ENCODE peak calls at places on chromosomes 6 and 20, in six cellular contexts. Z is tibial artery, R is breast epithelium, S is Peyer's patch, E is stomach, N is heart left ventricle. X is an unnamed sample.
A peak's percentile ranks its signal among the peaks of the same experiment; 100 is the strongest.

GRCh38 chr6:166814386-166814785 is 142.0 kb downstream of the RNASET2 start:
- DNase-seq in E (no peak), Z (peak; percentile 46), R (no peak), S (no peak), N (no peak), X (no peak)

GRCh38 chr20:41308290-41308691 is 9.2 kb downstream of the ZHX3 start:
- DNase-seq in R (no peak), Z (no peak), N (no peak), E (no peak), S (no peak), X (no peak)

GRCh38 chr6:152091851-152092341 is 284.4 kb downstream of the ESR1 start:
- DNase-seq in Z (no peak), N (no peak), E (no peak), S (no peak), R (no peak), X (no peak)

GRCh38 chr20:53763707-53764415 is 170.2 kb upstream of the ZNF217 start:
- DNase-seq in N (no peak), S (peak; percentile 48), E (peak; percentile 67), Z (no peak), R (no peak), X (no peak)

GRCh38 chr6:101445527-101445926 is 52.0 kb downstream of the GRIK2 start:
- DNase-seq in N (no peak), E (no peak), Z (no peak), S (no peak), R (no peak), X (no peak)

GRCh38 chr6:38588631-38589366 is 50.9 kb downstream of the BTBD9 start:
- DNase-seq in R (no peak), Z (no peak), S (no peak), E (no peak), N (no peak), X (no peak)

GRCh38 chr20:33753763-33754162 is 22.0 kb downstream of the ZNF341 start:
- DNase-seq in Z (no peak), S (no peak), E (no peak), N (no peak), R (no peak), X (no peak)

GRCh38 chr20:25014816-25015215 is 22.3 kb upstream of the APMAP start:
- DNase-seq in S (peak; percentile 42), N (peak; percentile 12), E (peak; percentile 24), Z (peak; percentile 54), R (no peak), X (no peak)

GRCh38 chr6:163626073-163626867 is 211.8 kb downstream of the QKI start:
- DNase-seq in Z (peak; percentile 31), E (no peak), R (no peak), S (no peak), N (no peak), X (no peak)

GRCh38 chr6:41559655-41560439 is 13.7 kb downstream of the FOXP4 start:
- DNase-seq in R (no peak), E (no peak), S (no peak), N (no peak), Z (no peak), X (no peak)
- H3K4me3 ChIP-seq in R (peak overlapping the region; percentile 42), E (peak overlapping the region; percentile 51), S (peak overlapping the region; percentile 48), N (peak overlapping the region; percentile 27), Z (no peak overlapping the region), X (no peak overlapping the region)

DNA sequence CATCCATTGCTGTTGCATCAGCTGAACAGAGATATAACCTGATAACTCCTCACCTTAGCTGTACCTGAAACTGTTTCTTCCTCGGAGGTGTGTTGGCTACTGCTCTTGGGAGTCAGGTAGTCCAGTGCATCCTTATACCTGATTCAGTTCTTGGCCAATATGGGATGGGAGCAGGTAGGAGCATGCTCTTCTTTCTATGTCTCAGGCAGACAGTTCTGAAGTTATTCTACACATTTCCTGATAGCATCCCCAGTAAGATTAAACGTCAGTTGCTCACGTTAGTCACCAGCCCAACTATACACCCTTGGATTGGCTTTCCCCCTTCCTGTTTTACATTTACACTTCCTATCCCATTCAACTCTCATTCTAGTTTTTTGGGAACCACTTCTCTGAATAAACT is 244.3 kb upstream of the FLRT3 start:
- DNase-seq in S (no peak), E (no peak), R (no peak), Z (no peak), N (no peak), X (no peak)
- TF ChIP-seq CTCF in S (no peak), E (no peak), R (no peak), Z (no peak), N (no peak), X (no peak)

DNA sequence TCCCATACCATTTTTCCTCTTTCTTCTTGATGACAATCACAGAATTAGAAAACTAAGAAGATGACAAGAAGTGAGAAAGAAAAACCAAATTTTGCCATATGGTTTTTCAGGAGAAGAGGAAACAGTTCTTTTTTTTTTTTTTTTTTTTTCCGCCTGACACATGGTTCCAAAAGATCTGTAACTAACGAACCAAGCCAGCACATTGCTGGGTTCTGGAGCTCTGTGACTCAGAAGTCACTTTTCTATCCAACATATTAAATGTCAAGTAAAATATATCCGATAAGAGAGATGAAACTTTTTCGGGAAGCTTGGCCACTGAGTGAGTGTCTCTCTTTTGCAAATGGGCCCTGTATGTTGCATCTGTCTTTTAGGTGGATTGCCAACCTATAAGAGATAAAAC is 4.7 kb downstream of the METTL24 start:
- DNase-seq in Z (no peak), S (no peak), E (no peak), R (no peak), N (no peak), X (no peak)
- H3K4me1 ChIP-seq in Z (peaks cover 24% of the 10 kb centered on the region), S (no peaks in the 10 kb centered on the region), E (peaks cover 6% of the 10 kb centered on the region), R (no peaks in the 10 kb centered on the region), N (peaks cover 5% of the 10 kb centered on the region), X (peaks cover 11% of the 10 kb centered on the region)

GRCh38 chr6:52576392-52577021 is 353 bp downstream of the TRAM2 start:
- DNase-seq in E (peak; percentile 54), S (peak; percentile 87), Z (peak; percentile 84), R (peak; percentile 30), N (peak; percentile 61), X (peak; percentile 60)
- H3K4me3 ChIP-seq in E (peak overlapping the region; percentile 91), S (peak overlapping the region; percentile 87), Z (peak overlapping the region; percentile 70), R (peak overlapping the region; percentile 92), N (peak overlapping the region; percentile 55), X (peak overlapping the region; percentile 66)

GRCh38 chr6:50145125-50145524 is 95.4 kb upstream of the DEFB112 start:
- DNase-seq in S (no peak), R (no peak), N (no peak), Z (no peak), E (no peak), X (no peak)
- TF ChIP-seq CTCF in S (no peak), R (no peak), N (no peak), Z (no peak), E (peak; percentile 16), X (no peak)

GRCh38 chr6:139282684-139283083 is 9.1 kb downstream of the TXLNB start:
- DNase-seq in E (no peak), N (no peak), R (no peak), Z (no peak), S (no peak), X (no peak)

GRCh38 chr6:139277161-139277560 is 14.6 kb downstream of the TXLNB start:
- DNase-seq in Z (no peak), S (no peak), E (no peak), N (no peak), R (no peak), X (no peak)

DNA sequence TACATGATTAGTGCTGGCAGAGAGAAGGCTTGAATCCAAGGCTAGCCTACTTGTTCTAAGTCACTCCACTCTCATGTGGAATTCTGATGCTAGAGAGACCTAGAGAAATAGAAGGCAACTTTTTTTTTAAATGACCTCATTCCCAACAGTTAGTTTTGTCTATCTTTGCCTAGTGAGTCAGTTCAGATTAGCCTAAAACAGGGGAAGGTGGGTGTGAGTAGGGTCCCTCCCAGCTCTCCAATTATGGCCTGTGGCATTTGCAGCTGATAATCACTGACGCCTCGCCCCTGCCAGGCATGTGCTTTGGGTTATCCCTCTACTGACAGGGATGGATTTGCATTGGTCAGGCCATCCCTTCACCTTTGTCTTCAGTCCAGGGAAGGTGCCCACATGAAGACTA is 13.6 kb downstream of the TXLNB start:
- DNase-seq in E (no peak), R (no peak), N (no peak), S (no peak), Z (no peak), X (no peak)
- H3K4me1 ChIP-seq in E (no peaks in the 10 kb centered on the region), R (no peaks in the 10 kb centered on the region), N (peaks cover 6% of the 10 kb centered on the region), S (no peaks in the 10 kb centered on the region), Z (peaks cover 5% of the 10 kb centered on the region), X (no peaks in the 10 kb centered on the region)

DNA sequence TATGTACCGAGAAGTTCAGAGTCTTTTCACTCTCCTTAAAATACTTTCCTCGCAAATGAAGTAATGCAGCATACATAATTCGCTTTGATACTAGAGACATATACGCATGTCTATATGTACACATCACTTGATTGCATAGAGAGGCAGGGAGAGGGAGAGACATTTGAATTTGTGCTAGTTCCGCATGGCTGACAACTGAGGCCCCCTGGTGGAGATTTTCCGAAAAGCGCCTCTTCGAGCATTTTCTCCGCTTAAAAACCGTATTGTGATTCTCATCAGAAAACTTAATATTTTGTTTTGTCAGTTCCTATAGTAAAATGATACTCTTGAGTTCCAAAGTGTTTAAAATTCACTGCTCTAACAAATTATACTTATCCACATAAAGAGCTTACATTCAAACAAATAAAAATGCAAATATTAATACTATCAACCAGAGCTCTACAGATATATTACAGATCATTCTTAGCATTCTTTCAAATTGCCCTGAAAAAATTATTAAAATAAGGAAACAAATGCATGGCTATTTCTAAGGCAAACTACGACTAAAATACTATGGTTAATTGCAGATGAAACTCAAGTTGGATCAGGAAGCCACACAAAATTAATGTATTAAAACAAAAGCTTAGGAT is 636 bp downstream of the MYLK4 start:
- DNase-seq in S (peak; percentile 85), R (no peak), E (peak; percentile 67), Z (peak; percentile 74), N (no peak), X (peak; percentile 65)
- H3K4me3 ChIP-seq in S (no peak overlapping the region), R (no peak overlapping the region), E (no peak overlapping the region), Z (peak overlapping the region; percentile 31), N (no peak overlapping the region), X (no peak overlapping the region)

DNA sequence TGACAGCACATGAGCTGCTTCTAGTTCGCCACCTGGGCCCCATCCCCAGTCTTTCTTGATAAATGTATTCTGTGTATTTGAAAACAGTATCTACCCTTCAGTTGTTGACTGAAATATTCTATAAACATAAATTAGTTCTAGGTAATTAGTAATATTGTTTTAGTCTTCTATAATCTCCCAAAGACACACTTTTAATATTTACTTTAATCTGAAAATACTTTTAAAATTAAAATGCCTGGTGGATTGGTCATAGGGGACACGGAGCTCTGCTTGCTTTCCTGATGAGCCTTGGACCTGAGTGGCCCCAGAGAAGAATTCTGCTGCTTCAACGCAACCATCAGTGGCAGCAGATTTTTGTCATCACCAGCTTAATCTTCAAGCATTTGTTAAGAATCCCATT is 234.5 kb downstream of the THBS2 start:
- DNase-seq in S (no peak), R (no peak), Z (no peak), N (no peak), E (no peak), X (no peak)
- TF ChIP-seq CTCF in S (no peak), R (no peak), Z (no peak), N (no peak), E (no peak), X (no peak)

DNA sequence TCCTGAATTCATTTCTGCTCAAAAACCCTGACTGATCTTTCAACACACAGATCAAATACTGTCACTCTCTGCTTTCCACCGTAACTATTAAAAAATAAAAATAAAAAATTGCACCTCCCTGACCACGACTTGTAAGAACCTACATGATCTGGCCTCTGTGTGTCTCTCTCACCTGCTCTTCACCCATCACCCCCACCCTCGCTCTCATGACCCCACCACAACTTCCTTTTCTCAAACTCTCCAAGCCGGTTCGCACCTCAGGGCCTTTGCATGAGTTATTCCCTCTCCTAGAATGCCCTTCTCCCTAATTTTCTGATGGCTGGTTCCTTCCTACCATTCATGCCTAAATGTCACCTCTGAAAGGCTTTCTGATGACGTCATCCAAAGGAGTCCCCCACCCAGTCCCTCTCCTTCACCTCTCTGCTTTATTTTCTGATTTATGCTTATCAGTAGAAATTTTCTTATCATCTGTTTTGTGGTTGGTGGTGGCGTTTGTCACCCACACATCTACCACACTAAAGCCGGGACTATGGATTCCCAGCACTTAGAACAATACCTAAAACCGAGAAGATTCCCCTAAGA is 9.1 kb downstream of the CNKSR3 start:
- DNase-seq in S (no peak), R (no peak), Z (no peak), E (no peak), N (no peak), X (no peak)
- H3K4me1 ChIP-seq in S (no peaks in the 10 kb centered on the region), R (no peaks in the 10 kb centered on the region), Z (peaks cover 4% of the 10 kb centered on the region), E (peaks cover 23% of the 10 kb centered on the region), N (peaks cover 5% of the 10 kb centered on the region), X (peaks cover 10% of the 10 kb centered on the region)

X was measured in lung.